ENCODE peak calls at places on chromosomes 12 and 14, in eight cellular contexts. One of them, this sample, is unnamed.

GRCh38 chr14:93381644-93382043 is 34.7 kb downstream of the COX8C start:
- DNase-seq in NCI-H2029: no peak
- DNase-seq in CD8-positive, alpha-beta memory T cell: no peak
- DNase-seq in MV-4-11: no peak
- DNase-seq in RWPE1: no peak
- DNase-seq in AG04450: no peak
- DNase-seq in NCI-H1092: no peak
- DNase-seq in BJ: no peak
- DNase-seq in this sample: no peak

GRCh38 chr12:38149395-38150073 is 167.0 kb upstream of the ALG10B start:
- DNase-seq in BJ: no peak
- DNase-seq in RWPE1: peak
- DNase-seq in NCI-H1092: no peak
- DNase-seq in NCI-H2029: no peak
- DNase-seq in CD8-positive, alpha-beta memory T cell: no peak
- DNase-seq in AG04450: no peak
- DNase-seq in MV-4-11: no peak
- DNase-seq in this sample: no peak

GRCh38 chr14:77033622-77034521 is 5.4 kb upstream of the IRF2BPL start:
- DNase-seq in BJ: no peak
- DNase-seq in RWPE1: peak
- DNase-seq in NCI-H2029: peak
- DNase-seq in CD8-positive, alpha-beta memory T cell: peak
- DNase-seq in NCI-H1092: peak
- DNase-seq in MV-4-11: peak
- DNase-seq in AG04450: peak
- DNase-seq in this sample: peak

GRCh38 chr12:69405466-69405865 is 45.9 kb downstream of the YEATS4 start:
- DNase-seq in CD8-positive, alpha-beta memory T cell: no peak
- DNase-seq in BJ: peak
- DNase-seq in MV-4-11: no peak
- DNase-seq in AG04450: peak
- DNase-seq in NCI-H2029: no peak
- DNase-seq in RWPE1: peak
- DNase-seq in NCI-H1092: no peak
- DNase-seq in this sample: peak

GRCh38 chr14:78448483-78449094 is 278.4 kb downstream of the NRXN3 start:
- DNase-seq in MV-4-11: peak
- DNase-seq in BJ: no peak
- DNase-seq in RWPE1: peak
- DNase-seq in NCI-H2029: no peak
- DNase-seq in AG04450: no peak
- DNase-seq in CD8-positive, alpha-beta memory T cell: no peak
- DNase-seq in NCI-H1092: peak
- DNase-seq in this sample: peak

GRCh38 chr12:123998960-123999359 is 25.9 kb downstream of the ZNF664 start:
- DNase-seq in AG04450: peak
- DNase-seq in BJ: no peak
- DNase-seq in NCI-H2029: no peak
- DNase-seq in NCI-H1092: no peak
- DNase-seq in CD8-positive, alpha-beta memory T cell: no peak
- DNase-seq in RWPE1: no peak
- DNase-seq in MV-4-11: no peak
- DNase-seq in this sample: no peak

GRCh38 chr12:19222566-19222965 is 93.0 kb downstream of the PLEKHA5 start:
- DNase-seq in NCI-H1092: no peak
- DNase-seq in NCI-H2029: no peak
- DNase-seq in RWPE1: no peak
- DNase-seq in CD8-positive, alpha-beta memory T cell: no peak
- DNase-seq in MV-4-11: no peak
- DNase-seq in AG04450: no peak
- DNase-seq in BJ: no peak
- DNase-seq in this sample: no peak

GRCh38 chr14:55136868-55137785 is 8.1 kb downstream of the LGALS3 start:
- DNase-seq in NCI-H1092: no peak
- DNase-seq in CD8-positive, alpha-beta memory T cell: no peak
- DNase-seq in RWPE1: no peak
- DNase-seq in BJ: peak
- DNase-seq in MV-4-11: no peak
- DNase-seq in NCI-H2029: no peak
- DNase-seq in AG04450: peak
- DNase-seq in this sample: peak

GRCh38 chr12:123573870-123574269 is 10.5 kb upstream of the TMED2 start:
- DNase-seq in MV-4-11: no peak
- DNase-seq in NCI-H1092: no peak
- DNase-seq in CD8-positive, alpha-beta memory T cell: no peak
- DNase-seq in BJ: no peak
- DNase-seq in AG04450: no peak
- DNase-seq in RWPE1: no peak
- DNase-seq in NCI-H2029: no peak
- DNase-seq in this sample: no peak

GRCh38 chr14:31070431-31070830 is 44.3 kb upstream of the STRN3 start:
- DNase-seq in RWPE1: no peak
- DNase-seq in NCI-H2029: no peak
- DNase-seq in CD8-positive, alpha-beta memory T cell: no peak
- DNase-seq in AG04450: peak
- DNase-seq in BJ: peak
- DNase-seq in NCI-H1092: no peak
- DNase-seq in MV-4-11: no peak
- DNase-seq in this sample: peak

GRCh38 chr12:68081561-68081960 is 78.0 kb downstream of the IFNG start:
- DNase-seq in BJ: no peak
- DNase-seq in AG04450: no peak
- DNase-seq in NCI-H2029: no peak
- DNase-seq in CD8-positive, alpha-beta memory T cell: no peak
- DNase-seq in MV-4-11: no peak
- DNase-seq in NCI-H1092: no peak
- DNase-seq in RWPE1: no peak
- DNase-seq in this sample: no peak

GRCh38 chr12:68036642-68037041 is 47.4 kb downstream of the IFNG-AS1 start:
- DNase-seq in MV-4-11: no peak
- DNase-seq in NCI-H2029: no peak
- DNase-seq in BJ: no peak
- DNase-seq in AG04450: no peak
- DNase-seq in NCI-H1092: no peak
- DNase-seq in RWPE1: no peak
- DNase-seq in CD8-positive, alpha-beta memory T cell: no peak
- DNase-seq in this sample: no peak

GRCh38 chr12:121053706-121054105 is 14.7 kb upstream of the OASL start:
- DNase-seq in BJ: no peak
- DNase-seq in NCI-H2029: no peak
- DNase-seq in AG04450: no peak
- DNase-seq in CD8-positive, alpha-beta memory T cell: no peak
- DNase-seq in NCI-H1092: no peak
- DNase-seq in MV-4-11: no peak
- DNase-seq in RWPE1: no peak
- DNase-seq in this sample: no peak

GRCh38 chr14:93716002-93716401 is 72.3 kb downstream of the PRIMA1 start:
- DNase-seq in NCI-H2029: no peak
- DNase-seq in AG04450: no peak
- DNase-seq in MV-4-11: no peak
- DNase-seq in BJ: no peak
- DNase-seq in RWPE1: no peak
- DNase-seq in CD8-positive, alpha-beta memory T cell: no peak
- DNase-seq in NCI-H1092: no peak
- DNase-seq in this sample: no peak

GRCh38 chr12:109153711-109154434 is 37.5 kb downstream of the ACACB start:
- DNase-seq in NCI-H2029: no peak
- DNase-seq in AG04450: no peak
- DNase-seq in BJ: no peak
- DNase-seq in NCI-H1092: no peak
- DNase-seq in RWPE1: no peak
- DNase-seq in CD8-positive, alpha-beta memory T cell: no peak
- DNase-seq in MV-4-11: no peak
- DNase-seq in this sample: no peak

GRCh38 chr14:105374389-105374788 is 23.9 kb upstream of the TEX22 start:
- DNase-seq in NCI-H2029: no peak
- DNase-seq in RWPE1: peak
- DNase-seq in AG04450: no peak
- DNase-seq in BJ: no peak
- DNase-seq in NCI-H1092: no peak
- DNase-seq in CD8-positive, alpha-beta memory T cell: no peak
- DNase-seq in MV-4-11: no peak
- DNase-seq in this sample: no peak

GRCh38 chr12:12714276-12715001 is 2.7 kb upstream of the CDKN1B start:
- DNase-seq in NCI-H2029: peak
- DNase-seq in RWPE1: no peak
- DNase-seq in NCI-H1092: no peak
- DNase-seq in BJ: no peak
- DNase-seq in CD8-positive, alpha-beta memory T cell: peak
- DNase-seq in MV-4-11: peak
- DNase-seq in AG04450: no peak
- DNase-seq in this sample: peak

GRCh38 chr14:31893156-31893813 is 183.8 kb upstream of the ARHGAP5 start:
- DNase-seq in MV-4-11: no peak
- DNase-seq in NCI-H1092: no peak
- DNase-seq in RWPE1: no peak
- DNase-seq in CD8-positive, alpha-beta memory T cell: no peak
- DNase-seq in NCI-H2029: peak
- DNase-seq in BJ: no peak
- DNase-seq in AG04450: no peak
- DNase-seq in this sample: no peak

GRCh38 chr14:77186911-77187648 is 5.5 kb downstream of the TMEM63C start:
- DNase-seq in BJ: no peak
- DNase-seq in NCI-H1092: peak
- DNase-seq in MV-4-11: no peak
- DNase-seq in CD8-positive, alpha-beta memory T cell: no peak
- DNase-seq in AG04450: no peak
- DNase-seq in RWPE1: peak
- DNase-seq in NCI-H2029: peak
- DNase-seq in this sample: peak

GRCh38 chr12:109582636-109583035 is 9.0 kb downstream of the MVK start:
- DNase-seq in AG04450: no peak
- DNase-seq in MV-4-11: no peak
- DNase-seq in RWPE1: no peak
- DNase-seq in NCI-H1092: no peak
- DNase-seq in BJ: no peak
- DNase-seq in CD8-positive, alpha-beta memory T cell: no peak
- DNase-seq in NCI-H2029: peak
- DNase-seq in this sample: no peak

GRCh38 chr12:9910716-9911421 is 21.3 kb downstream of the CLEC2A start:
- DNase-seq in BJ: no peak
- DNase-seq in CD8-positive, alpha-beta memory T cell: no peak
- DNase-seq in NCI-H1092: no peak
- DNase-seq in RWPE1: no peak
- DNase-seq in MV-4-11: peak
- DNase-seq in NCI-H2029: no peak
- DNase-seq in AG04450: no peak
- DNase-seq in this sample: no peak

GRCh38 chr14:105889666-105890473 is 363.5 kb downstream of the TMEM121 start:
- DNase-seq in RWPE1: no peak
- DNase-seq in MV-4-11: no peak
- DNase-seq in CD8-positive, alpha-beta memory T cell: no peak
- DNase-seq in AG04450: no peak
- DNase-seq in BJ: no peak
- DNase-seq in NCI-H2029: no peak
- DNase-seq in NCI-H1092: no peak
- DNase-seq in this sample: no peak

GRCh38 chr14:23140389-23140788 is 21.3 kb upstream of the CEBPE start:
- DNase-seq in CD8-positive, alpha-beta memory T cell: no peak
- DNase-seq in AG04450: no peak
- DNase-seq in NCI-H1092: no peak
- DNase-seq in RWPE1: no peak
- DNase-seq in NCI-H2029: no peak
- DNase-seq in MV-4-11: no peak
- DNase-seq in BJ: no peak
- DNase-seq in this sample: no peak

GRCh38 chr12:121334513-121335343 is 17.5 kb downstream of the ANAPC5 start:
- DNase-seq in NCI-H1092: peak
- DNase-seq in BJ: peak
- DNase-seq in NCI-H2029: peak
- DNase-seq in RWPE1: peak
- DNase-seq in AG04450: peak
- DNase-seq in CD8-positive, alpha-beta memory T cell: peak
- DNase-seq in MV-4-11: peak
- DNase-seq in this sample: peak

GRCh38 chr14:96130854-96131253 is 73.8 kb upstream of the BDKRB2 start:
- DNase-seq in RWPE1: peak
- DNase-seq in NCI-H1092: no peak
- DNase-seq in AG04450: no peak
- DNase-seq in MV-4-11: no peak
- DNase-seq in CD8-positive, alpha-beta memory T cell: no peak
- DNase-seq in NCI-H2029: no peak
- DNase-seq in BJ: no peak
- DNase-seq in this sample: no peak

GRCh38 chr14:84108746-84109457 is 1421.0 kb upstream of the FLRT2 start:
- DNase-seq in AG04450: no peak
- DNase-seq in RWPE1: no peak
- DNase-seq in NCI-H1092: no peak
- DNase-seq in MV-4-11: peak
- DNase-seq in CD8-positive, alpha-beta memory T cell: no peak
- DNase-seq in BJ: no peak
- DNase-seq in NCI-H2029: no peak
- DNase-seq in this sample: no peak

GRCh38 chr14:92502541-92503286 is 10.9 kb upstream of the RIN3 start:
- DNase-seq in CD8-positive, alpha-beta memory T cell: no peak
- DNase-seq in BJ: no peak
- DNase-seq in AG04450: no peak
- DNase-seq in NCI-H2029: peak
- DNase-seq in MV-4-11: no peak
- DNase-seq in RWPE1: no peak
- DNase-seq in NCI-H1092: no peak
- DNase-seq in this sample: no peak

GRCh38 chr12:100404769-100405407 is 48.0 kb downstream of the SLC17A8 start:
- DNase-seq in NCI-H2029: peak
- DNase-seq in BJ: no peak
- DNase-seq in MV-4-11: peak
- DNase-seq in AG04450: no peak
- DNase-seq in RWPE1: peak
- DNase-seq in NCI-H1092: no peak
- DNase-seq in CD8-positive, alpha-beta memory T cell: no peak
- DNase-seq in this sample: peak

GRCh38 chr14:101151226-101151929 is 247.9 kb upstream of the RTL1 start:
- DNase-seq in RWPE1: peak
- DNase-seq in NCI-H2029: no peak
- DNase-seq in NCI-H1092: no peak
- DNase-seq in MV-4-11: no peak
- DNase-seq in CD8-positive, alpha-beta memory T cell: no peak
- DNase-seq in BJ: no peak
- DNase-seq in AG04450: no peak
- DNase-seq in this sample: no peak

GRCh38 chr14:23984891-23985607 is 3.7 kb upstream of the DHRS4L2 start:
- DNase-seq in BJ: peak
- DNase-seq in NCI-H2029: no peak
- DNase-seq in RWPE1: peak
- DNase-seq in MV-4-11: peak
- DNase-seq in NCI-H1092: no peak
- DNase-seq in AG04450: peak
- DNase-seq in CD8-positive, alpha-beta memory T cell: no peak
- DNase-seq in this sample: peak

GRCh38 chr14:35034440-35034833 is 11.6 kb upstream of the FAM177A1 start:
- DNase-seq in BJ: no peak
- DNase-seq in MV-4-11: no peak
- DNase-seq in RWPE1: no peak
- DNase-seq in NCI-H2029: no peak
- DNase-seq in CD8-positive, alpha-beta memory T cell: no peak
- DNase-seq in NCI-H1092: no peak
- DNase-seq in AG04450: no peak
- DNase-seq in this sample: no peak

GRCh38 chr14:29240046-29240445 is 473.5 kb downstream of the FOXG1 start:
- DNase-seq in CD8-positive, alpha-beta memory T cell: no peak
- DNase-seq in MV-4-11: no peak
- DNase-seq in AG04450: no peak
- DNase-seq in BJ: peak
- DNase-seq in RWPE1: peak
- DNase-seq in NCI-H2029: no peak
- DNase-seq in NCI-H1092: no peak
- DNase-seq in this sample: peak

GRCh38 chr14:101228949-101229541 is 325.5 kb upstream of the RTL1 start:
- DNase-seq in NCI-H1092: no peak
- DNase-seq in NCI-H2029: no peak
- DNase-seq in MV-4-11: no peak
- DNase-seq in CD8-positive, alpha-beta memory T cell: no peak
- DNase-seq in AG04450: no peak
- DNase-seq in RWPE1: no peak
- DNase-seq in BJ: no peak
- DNase-seq in this sample: no peak

GRCh38 chr14:70281938-70282337 is 77.5 kb downstream of the COX16 start:
- DNase-seq in CD8-positive, alpha-beta memory T cell: no peak
- DNase-seq in MV-4-11: no peak
- DNase-seq in NCI-H1092: no peak
- DNase-seq in RWPE1: no peak
- DNase-seq in AG04450: no peak
- DNase-seq in NCI-H2029: peak
- DNase-seq in BJ: no peak
- DNase-seq in this sample: no peak

This sample was measured in astrocyte of the spinal cord.